ENCODE peak calls at places on chromosomes 5 and 9, in four cellular contexts. Z is left lung, L is breast epithelium, U is kidney. A is an unnamed sample.

GRCh38 chr5:109921735-109922395 is 232.1 kb downstream of the MAN2A1 start:
- DNase-seq in Z (peak), L (no peak), U (no peak), A (no peak)

GRCh38 chr5:43680286-43680685 is 77.3 kb downstream of the NNT start:
- DNase-seq in Z (no peak), L (no peak), U (no peak), A (no peak)

GRCh38 chr5:109479260-109479860 is 69.6 kb upstream of the PJA2 start:
- DNase-seq in Z (no peak), L (no peak), U (no peak), A (no peak)

GRCh38 chr5:145931718-145932117 is 4.7 kb upstream of the SH3RF2 start:
- DNase-seq in Z (no peak), L (no peak), U (no peak), A (no peak)

GRCh38 chr9:98973546-98973921 is 29.8 kb downstream of the COL15A1 start:
- DNase-seq in Z (no peak), L (no peak), U (no peak), A (no peak)

GRCh38 chr5:73172893-73173292 is at the start of gene TMEM174:
- DNase-seq in Z (no peak), L (no peak), U (no peak), A (no peak)

GRCh38 chr5:148829248-148829594 is 2.8 kb downstream of the ADRB2 start:
- DNase-seq in Z (no peak), L (no peak), U (no peak), A (no peak)

GRCh38 chr5:73692166-73692640 is 66.2 kb downstream of the ARHGEF28 start:
- DNase-seq in Z (no peak), L (no peak), U (no peak), A (no peak)

GRCh38 chr5:175347027-175347426 is 97.0 kb downstream of the DRD1 start:
- DNase-seq in Z (no peak), L (no peak), U (no peak), A (no peak)

DNA sequence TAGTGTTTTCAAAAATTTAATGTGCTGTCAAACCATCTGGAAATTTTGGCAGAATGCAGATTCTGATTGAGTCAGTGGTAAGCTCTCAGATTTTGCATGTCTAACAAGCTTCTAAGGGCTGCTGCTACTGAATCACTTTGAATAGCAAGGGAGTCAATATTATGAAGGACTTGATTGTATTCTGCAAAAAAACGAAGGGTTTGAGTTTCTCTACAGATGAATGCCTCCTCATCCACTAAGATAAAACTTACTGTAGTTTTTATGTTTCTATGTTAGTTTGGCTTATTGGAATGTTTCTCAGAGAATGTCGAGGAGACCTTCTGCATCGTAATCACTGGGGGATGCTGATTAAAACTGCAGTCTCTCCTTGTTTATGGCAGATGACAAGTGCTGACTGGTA is 179.5 kb downstream of the TMEM38B start:
- DNase-seq in Z (no peak), L (no peak), U (no peak), A (no peak)
- TF ChIP-seq CTCF in Z (no peak), L (no peak), U (no peak), A (no peak)

GRCh38 chr9:104805441-104805840 is 41.5 kb downstream of the NIPSNAP3B start:
- DNase-seq in Z (no peak), L (no peak), U (no peak), A (no peak)

GRCh38 chr9:104810421-104811339 is 46.8 kb downstream of the NIPSNAP3B start:
- DNase-seq in Z (no peak), L (no peak), U (peak), A (no peak)

GRCh38 chr9:104802906-104803305 is 39.0 kb downstream of the NIPSNAP3B start:
- DNase-seq in Z (no peak), L (no peak), U (no peak), A (no peak)

DNA sequence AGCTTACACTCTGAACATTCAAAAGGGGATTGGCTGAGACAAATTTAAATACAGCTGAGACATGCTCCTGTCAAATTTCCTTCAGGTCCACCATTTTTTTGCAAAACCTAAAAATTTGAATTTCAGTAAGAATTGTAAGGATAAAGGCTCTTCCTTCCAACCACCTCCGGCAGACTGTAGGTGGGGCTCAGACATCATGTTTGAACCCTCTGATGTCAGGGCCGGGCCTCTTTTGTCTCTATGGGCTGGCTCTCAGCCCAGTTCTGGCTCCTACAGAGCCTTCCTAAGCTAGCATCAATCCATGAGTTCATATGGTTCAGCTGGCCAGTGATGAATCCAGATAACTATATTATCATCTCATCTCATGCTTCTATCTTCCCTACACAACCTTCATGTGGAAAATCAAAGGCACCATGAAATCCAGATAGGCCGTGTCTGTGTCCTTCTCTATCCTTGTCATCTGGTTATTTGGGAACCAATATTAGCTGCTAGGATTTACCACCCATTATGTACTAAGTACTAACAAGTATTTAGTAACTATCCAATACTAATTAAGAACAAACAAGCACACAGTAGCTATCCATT is 44.2 kb downstream of the NIPSNAP3B start:
- DNase-seq in Z (no peak), L (no peak), U (no peak), A (no peak)
- TF ChIP-seq CTCF in Z (no peak), L (no peak), U (peak), A (no peak)

DNA sequence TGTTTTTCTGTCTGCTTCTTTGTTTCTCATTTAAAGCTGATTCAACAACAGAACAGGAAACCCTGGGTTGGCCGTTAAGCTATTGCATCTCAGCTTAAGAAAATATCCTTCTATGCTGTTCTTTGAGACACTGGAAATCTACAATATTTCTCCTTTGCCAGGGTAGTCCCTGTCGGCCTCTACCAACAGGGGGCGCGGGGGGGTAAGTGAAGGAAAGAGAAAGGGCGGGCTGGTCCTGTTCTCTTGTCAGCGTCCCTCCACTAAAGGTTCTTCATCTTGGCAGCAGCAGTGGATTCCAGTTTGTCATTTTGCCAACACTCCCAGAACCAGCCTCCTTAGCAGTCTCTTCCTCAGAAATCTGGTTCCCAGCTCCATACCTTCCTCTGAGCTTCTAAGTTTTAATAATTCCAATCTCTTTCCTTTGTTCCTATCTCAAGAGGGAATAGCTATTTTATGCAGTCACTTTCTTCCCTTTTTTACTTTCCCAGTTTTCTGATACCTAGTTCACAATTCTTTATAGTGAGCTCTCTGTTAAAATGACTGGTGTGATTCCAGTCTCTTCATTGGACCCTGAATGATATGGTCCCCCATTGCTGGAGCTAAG is 222.3 kb downstream of the GLIS3 start:
- DNase-seq in Z (peak), L (peak), U (peak), A (peak)
- TF ChIP-seq CTCF in Z (peak), L (peak), U (peak), A (peak)

GRCh38 chr9:15824310-15824709 is 271.5 kb downstream of the CCDC171 start:
- DNase-seq in Z (no peak), L (no peak), U (no peak), A (no peak)
- TF ChIP-seq CTCF in Z (no peak), L (no peak), U (no peak), A (no peak)

GRCh38 chr5:41637424-41637823 is 127.0 kb upstream of the PLCXD3 start:
- DNase-seq in Z (no peak), L (no peak), U (peak), A (no peak)

GRCh38 chr5:41636605-41637004 is 126.2 kb upstream of the PLCXD3 start:
- DNase-seq in Z (no peak), L (no peak), U (no peak), A (no peak)

GRCh38 chr5:41641621-41642020 is 131.2 kb upstream of the PLCXD3 start:
- DNase-seq in Z (no peak), L (no peak), U (no peak), A (no peak)

GRCh38 chr5:41638685-41639084 is 128.3 kb upstream of the PLCXD3 start:
- DNase-seq in Z (no peak), L (no peak), U (no peak), A (no peak)

GRCh38 chr5:41637869-41638268 is 127.5 kb upstream of the PLCXD3 start:
- DNase-seq in Z (no peak), L (no peak), U (no peak), A (no peak)
- TF ChIP-seq CTCF in Z (no peak), L (no peak), U (no peak), A (no peak)

DNA sequence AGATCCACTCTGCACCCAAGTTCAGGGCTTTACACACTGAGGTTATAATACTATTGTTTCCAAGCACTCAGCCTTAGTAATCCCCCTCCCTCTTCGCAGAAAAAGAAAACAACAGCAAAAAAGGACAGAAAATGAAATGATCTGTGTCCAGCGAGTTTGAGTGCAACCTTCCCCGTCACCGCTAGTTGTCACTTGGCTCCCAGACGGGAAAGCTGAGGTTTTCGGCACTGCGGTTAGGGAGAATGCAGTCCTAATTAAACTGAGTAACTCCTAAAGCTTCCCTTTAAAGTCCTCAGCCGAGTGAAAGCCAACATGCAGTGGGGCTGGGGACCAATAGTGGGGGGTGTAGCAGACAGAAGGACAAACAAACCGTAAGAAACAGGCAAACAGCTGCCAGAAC is 786 bp downstream of the GLRA1 start:
- DNase-seq in Z (no peak), L (no peak), U (no peak), A (no peak)
- TF ChIP-seq CTCF in Z (no peak), L (no peak), U (no peak), A (peak)

GRCh38 chr9:109861918-109862317 is 81.9 kb downstream of the PALM2AKAP2 start:
- DNase-seq in Z (no peak), L (no peak), U (no peak), A (no peak)

GRCh38 chr9:109857337-109857736 is 77.3 kb downstream of the PALM2AKAP2 start:
- DNase-seq in Z (no peak), L (no peak), U (no peak), A (no peak)

GRCh38 chr9:109856785-109857184 is 76.8 kb downstream of the PALM2AKAP2 start:
- DNase-seq in Z (no peak), L (no peak), U (peak), A (no peak)

GRCh38 chr9:109861499-109861898 is 81.5 kb downstream of the PALM2AKAP2 start:
- DNase-seq in Z (no peak), L (no peak), U (no peak), A (no peak)

DNA sequence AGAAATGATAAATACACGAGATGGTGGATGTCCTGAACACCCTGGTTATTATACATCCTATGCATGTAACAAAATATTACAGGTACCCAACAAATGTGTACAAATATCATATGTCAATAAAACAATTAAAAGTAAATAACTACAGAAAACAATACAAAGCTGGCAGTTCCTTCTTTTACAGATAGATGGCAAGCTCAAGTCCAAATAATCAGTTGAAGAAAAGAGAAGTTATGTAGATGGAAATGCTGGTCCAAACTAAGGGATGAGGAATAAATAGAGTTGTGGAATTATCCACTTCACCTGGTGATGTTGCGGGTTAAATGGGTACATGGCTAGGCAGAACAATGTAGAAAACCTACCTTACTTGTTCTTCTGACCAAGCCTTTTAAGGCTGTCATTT is 79.4 kb downstream of the PALM2AKAP2 start:
- DNase-seq in Z (no peak), L (no peak), U (no peak), A (no peak)
- TF ChIP-seq CTCF in Z (peak), L (no peak), U (no peak), A (peak)

GRCh38 chr5:41707853-41708603 is 162.2 kb downstream of the OXCT1 start:
- DNase-seq in Z (no peak), L (no peak), U (no peak), A (no peak)
- TF ChIP-seq CTCF in Z (no peak), L (no peak), U (peak), A (no peak)

GRCh38 chr9:128823362-128823902 is 5.1 kb downstream of the ENDOG start:
- DNase-seq in Z (no peak), L (no peak), U (peak), A (no peak)

GRCh38 chr9:128828267-128828666 is 1.3 kb downstream of the SPOUT1 start:
- DNase-seq in Z (no peak), L (no peak), U (no peak), A (no peak)

GRCh38 chr9:128824911-128825310 is 4.7 kb downstream of the SPOUT1 start:
- DNase-seq in Z (no peak), L (no peak), U (no peak), A (no peak)

GRCh38 chr9:128823903-128824406 is 5.6 kb downstream of the SPOUT1 start:
- DNase-seq in Z (no peak), L (peak), U (no peak), A (no peak)

GRCh38 chr9:128825923-128826702 is 3.5 kb downstream of the SPOUT1 start:
- DNase-seq in Z (no peak), L (no peak), U (no peak), A (no peak)
- TF ChIP-seq CTCF in Z (no peak), L (no peak), U (no peak), A (no peak)